ENCODE peak calls at places on chromosomes 7 and 10, in ten cellular contexts. B is NB4; U is CD8-positive, alpha-beta T cell; D is foreskin fibroblast; T is ascending aorta; L is lower lobe of right lung; N is HCT116; C is stomach; E is breast epithelium; Z is Caco-2. O is an unnamed sample.

GRCh38 chr7:123647106-123647730 is 8.4 kb upstream of the LMOD2 start:
- DNase-seq in B (no peak), U (no peak), D (peak), T (no peak), L (no peak), N (no peak), C (no peak), E (no peak), Z (no peak), O (no peak)

GRCh38 chr7:121084748-121085336 is 96.3 kb downstream of the CPED1 start:
- DNase-seq in B (no peak), U (no peak), D (peak), T (no peak), L (no peak), N (no peak), C (no peak), E (no peak), Z (no peak), O (peak)

GRCh38 chr7:57404967-57405421 is 45.0 kb upstream of the ZNF716 start:
- DNase-seq in B (no peak), U (no peak), D (no peak), T (no peak), L (no peak), N (no peak), C (no peak), E (no peak), Z (no peak), O (no peak)

GRCh38 chr7:135811513-135811912 is 62.9 kb upstream of the FAM180A start:
- DNase-seq in B (no peak), U (no peak), D (peak), T (no peak), L (no peak), N (no peak), C (no peak), E (no peak), Z (no peak), O (no peak)

GRCh38 chr10:10797467-10797866 is 220.2 kb upstream of the CELF2 start:
- DNase-seq in B (no peak), U (no peak), D (peak), T (no peak), L (no peak), N (no peak), C (no peak), E (no peak), Z (no peak), O (no peak)

GRCh38 chr10:71788954-71789353 is 15.6 kb upstream of the VSIR start:
- DNase-seq in B (no peak), U (no peak), D (no peak), T (no peak), L (no peak), N (no peak), C (no peak), E (no peak), Z (no peak), O (no peak)

GRCh38 chr7:3606436-3606835 is 305.4 kb downstream of the SDK1 start:
- DNase-seq in B (no peak), U (no peak), D (no peak), T (no peak), L (no peak), N (no peak), C (no peak), E (no peak), Z (no peak), O (no peak)

GRCh38 chr10:32005050-32005449 is 51.2 kb downstream of the KIF5B start:
- DNase-seq in B (peak), U (peak), D (peak), T (no peak), L (no peak), N (peak), C (peak), E (no peak), Z (peak), O (peak)

GRCh38 chr10:71312840-71313789 is 5.9 kb upstream of the SLC29A3 start:
- DNase-seq in B (no peak), U (no peak), D (peak), T (no peak), L (peak), N (no peak), C (no peak), E (peak), Z (no peak), O (peak)

GRCh38 chr7:135930565-135931423 is 46.4 kb downstream of the MTPN start:
- DNase-seq in B (no peak), U (no peak), D (peak), T (no peak), L (no peak), N (no peak), C (no peak), E (no peak), Z (peak), O (peak)

GRCh38 chr7:107277331-107277730 is 108.5 kb downstream of the HBP1 start:
- DNase-seq in B (no peak), U (no peak), D (no peak), T (no peak), L (no peak), N (no peak), C (no peak), E (no peak), Z (no peak), O (no peak)

GRCh38 chr7:7104314-7104698 is 78.0 kb upstream of the C1GALT1 start:
- DNase-seq in B (no peak), U (no peak), D (peak), T (no peak), L (no peak), N (no peak), C (no peak), E (no peak), Z (no peak), O (no peak)

GRCh38 chr10:16904049-16904448 is 86.8 kb upstream of the RSU1 start:
- DNase-seq in B (no peak), U (no peak), D (no peak), T (no peak), L (no peak), N (no peak), C (no peak), E (no peak), Z (no peak), O (no peak)

GRCh38 chr10:124701881-124702656 is 42.1 kb downstream of the FAM53B start:
- DNase-seq in B (no peak), U (no peak), D (no peak), T (no peak), L (no peak), N (no peak), C (no peak), E (no peak), Z (no peak), O (no peak)

GRCh38 chr7:91140286-91140685 is 123.9 kb upstream of the FZD1 start:
- DNase-seq in B (no peak), U (no peak), D (no peak), T (no peak), L (no peak), N (no peak), C (no peak), E (no peak), Z (no peak), O (no peak)

GRCh38 chr7:33868151-33868550 is 37.2 kb upstream of the BMPER start:
- DNase-seq in B (no peak), U (no peak), D (peak), T (no peak), L (no peak), N (no peak), C (no peak), E (no peak), Z (no peak), O (no peak)

GRCh38 chr7:82050134-82050533 is 280.3 kb upstream of the HGF start:
- DNase-seq in B (no peak), U (no peak), D (peak), T (no peak), L (no peak), N (peak), C (no peak), E (no peak), Z (peak), O (peak)

GRCh38 chr7:22319424-22320403 is 37.2 kb downstream of the RAPGEF5 start:
- DNase-seq in B (no peak), U (no peak), D (no peak), T (no peak), L (no peak), N (no peak), C (no peak), E (no peak), Z (no peak), O (no peak)

GRCh38 chr7:105639677-105640493 is 58.6 kb upstream of the EFCAB10 start:
- DNase-seq in B (no peak), U (no peak), D (no peak), T (no peak), L (no peak), N (no peak), C (no peak), E (no peak), Z (no peak), O (no peak)

GRCh38 chr7:147509052-147509480 is 1081.5 kb upstream of the C7orf33 start:
- DNase-seq in B (no peak), U (no peak), D (peak), T (no peak), L (no peak), N (no peak), C (no peak), E (no peak), Z (no peak), O (no peak)

GRCh38 chr10:102702742-102703141 is 11.5 kb downstream of the ARL3 start:
- DNase-seq in B (no peak), U (no peak), D (no peak), T (no peak), L (no peak), N (no peak), C (no peak), E (no peak), Z (no peak), O (no peak)

GRCh38 chr7:143210541-143210940 is 11.3 kb upstream of the TAS2R40 start:
- DNase-seq in B (no peak), U (no peak), D (peak), T (no peak), L (no peak), N (no peak), C (no peak), E (no peak), Z (no peak), O (no peak)

GRCh38 chr7:24665564-24666294 is 91.5 kb downstream of the GSDME start:
- DNase-seq in B (peak), U (peak), D (peak), T (no peak), L (no peak), N (peak), C (no peak), E (no peak), Z (peak), O (peak)

GRCh38 chr7:81233208-81233940 is 314.5 kb upstream of the SEMA3C start:
- DNase-seq in B (no peak), U (no peak), D (no peak), T (no peak), L (no peak), N (no peak), C (no peak), E (no peak), Z (no peak), O (no peak)

GRCh38 chr7:2165610-2166594 is 66.8 kb downstream of the MAD1L1 start:
- DNase-seq in B (peak), U (no peak), D (no peak), T (no peak), L (no peak), N (no peak), C (no peak), E (no peak), Z (no peak), O (no peak)

GRCh38 chr7:157438121-157439025 is 101.6 kb downstream of the DNAJB6 start:
- DNase-seq in B (peak), U (no peak), D (no peak), T (no peak), L (peak), N (no peak), C (no peak), E (no peak), Z (no peak), O (no peak)

GRCh38 chr7:147298611-147299043 is 1182.0 kb downstream of the CNTNAP2 start:
- DNase-seq in B (no peak), U (no peak), D (no peak), T (no peak), L (no peak), N (no peak), C (no peak), E (no peak), Z (no peak), O (no peak)

GRCh38 chr7:30752979-30753378 is 1.0 kb downstream of the INMT start:
- DNase-seq in B (no peak), U (no peak), D (peak), T (no peak), L (peak), N (no peak), C (peak), E (no peak), Z (no peak), O (no peak)

GRCh38 chr10:61503051-61503450 is 49.9 kb upstream of the TMEM26 start:
- DNase-seq in B (no peak), U (no peak), D (peak), T (no peak), L (no peak), N (no peak), C (no peak), E (no peak), Z (no peak), O (no peak)

GRCh38 chr7:70131807-70132565 is 533.7 kb downstream of the AUTS2 start:
- DNase-seq in B (peak), U (no peak), D (no peak), T (no peak), L (no peak), N (no peak), C (no peak), E (no peak), Z (no peak), O (no peak)

DNA sequence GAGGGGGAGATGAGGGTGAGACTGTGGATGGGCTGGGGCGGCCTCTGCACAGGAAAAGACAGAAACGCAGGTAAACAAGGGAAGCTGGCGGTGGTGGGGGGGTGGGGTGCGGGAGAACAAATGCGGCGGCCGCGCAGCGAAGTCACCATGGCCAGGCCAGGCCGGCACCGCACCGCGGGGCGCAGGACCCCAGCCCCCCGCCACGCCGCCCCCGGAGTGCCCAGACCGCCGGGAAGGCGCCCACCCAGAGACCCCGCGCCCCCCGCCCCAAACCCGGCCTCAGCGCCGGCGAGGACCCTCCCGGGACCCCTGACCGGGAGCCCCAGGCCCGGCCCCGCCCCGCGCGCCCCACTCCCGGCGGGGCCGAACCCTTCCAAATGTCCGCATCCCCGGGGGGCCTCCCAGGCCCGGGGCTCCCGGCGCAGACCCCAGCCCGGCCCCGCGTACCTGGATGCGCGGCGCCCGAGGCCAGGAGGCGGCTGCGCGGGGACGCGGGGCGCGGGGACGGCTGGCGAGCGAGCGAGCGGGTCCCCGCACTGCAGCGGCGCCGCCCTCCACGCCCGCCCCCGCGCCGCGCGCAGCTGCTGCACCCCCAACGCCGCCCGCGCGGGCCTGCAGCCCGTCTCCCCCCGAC is 14.4 kb upstream of the DNAAF5 start:
- DNase-seq in B (no peak), U (no peak), D (peak), T (no peak), L (peak), N (no peak), C (no peak), E (peak), Z (no peak), O (no peak)
- H3K4me3 ChIP-seq in B (no peak), U (peak), D (peak), T (peak), L (peak), N (no peak), C (peak), E (peak), Z (no peak), O (peak)

DNA sequence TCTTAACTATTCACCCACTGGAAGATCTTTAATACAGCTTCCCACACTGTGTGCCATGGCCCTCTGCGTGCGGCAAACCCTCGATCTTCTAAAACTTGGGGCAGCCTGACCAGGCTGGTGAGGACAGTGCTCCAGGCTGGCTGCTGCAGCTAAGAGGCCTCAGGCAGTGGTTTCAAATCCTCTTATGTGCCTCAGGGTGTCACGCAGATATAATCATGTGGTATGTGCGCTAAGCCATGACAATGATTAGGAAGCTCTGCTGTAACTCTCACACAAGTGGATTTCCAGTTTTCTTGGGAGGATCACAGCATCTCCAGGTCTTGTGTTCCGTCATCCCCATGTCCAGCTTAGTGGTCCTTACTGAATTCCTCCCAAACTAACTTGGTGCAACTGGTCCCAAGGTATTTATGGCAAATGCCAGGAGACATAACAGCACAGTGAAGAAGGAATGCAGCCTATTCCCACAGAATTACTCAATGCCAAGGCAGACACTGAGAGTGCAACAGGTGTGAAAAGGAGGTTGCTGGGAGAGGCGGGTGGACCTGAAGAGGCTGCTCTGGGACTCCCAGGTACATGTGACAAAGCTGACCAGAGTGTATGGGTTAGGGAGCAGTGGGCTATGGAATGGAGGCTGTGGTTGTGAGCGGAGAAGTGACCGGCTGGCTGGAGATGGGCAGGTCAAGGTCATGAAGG is 2.3 kb downstream of the HPS1 start:
- DNase-seq in B (no peak), U (no peak), D (no peak), T (no peak), L (no peak), N (no peak), C (no peak), E (no peak), Z (no peak), O (no peak)
- TF ChIP-seq CTCF in B (no peak), U (no peak), D (no peak), T (no peak), L (no peak), N (no peak), C (no peak), E (no peak), Z (no peak), O (no peak)

GRCh38 chr7:1024331-1024761 is 20.0 kb upstream of the GPR146 start:
- DNase-seq in B (peak), U (no peak), D (no peak), T (no peak), L (no peak), N (no peak), C (no peak), E (no peak), Z (no peak), O (no peak)

GRCh38 chr7:1021366-1021765 is 23.0 kb upstream of the GPR146 start:
- DNase-seq in B (no peak), U (no peak), D (no peak), T (no peak), L (no peak), N (no peak), C (no peak), E (no peak), Z (no peak), O (no peak)

GRCh38 chr7:1022356-1022755 is 22.0 kb upstream of the GPR146 start:
- DNase-seq in B (no peak), U (no peak), D (no peak), T (no peak), L (no peak), N (no peak), C (no peak), E (no peak), Z (no peak), O (no peak)

GRCh38 chr7:1021931-1022330 is 22.4 kb upstream of the GPR146 start:
- DNase-seq in B (no peak), U (no peak), D (no peak), T (no peak), L (no peak), N (no peak), C (no peak), E (no peak), Z (no peak), O (no peak)

DNA sequence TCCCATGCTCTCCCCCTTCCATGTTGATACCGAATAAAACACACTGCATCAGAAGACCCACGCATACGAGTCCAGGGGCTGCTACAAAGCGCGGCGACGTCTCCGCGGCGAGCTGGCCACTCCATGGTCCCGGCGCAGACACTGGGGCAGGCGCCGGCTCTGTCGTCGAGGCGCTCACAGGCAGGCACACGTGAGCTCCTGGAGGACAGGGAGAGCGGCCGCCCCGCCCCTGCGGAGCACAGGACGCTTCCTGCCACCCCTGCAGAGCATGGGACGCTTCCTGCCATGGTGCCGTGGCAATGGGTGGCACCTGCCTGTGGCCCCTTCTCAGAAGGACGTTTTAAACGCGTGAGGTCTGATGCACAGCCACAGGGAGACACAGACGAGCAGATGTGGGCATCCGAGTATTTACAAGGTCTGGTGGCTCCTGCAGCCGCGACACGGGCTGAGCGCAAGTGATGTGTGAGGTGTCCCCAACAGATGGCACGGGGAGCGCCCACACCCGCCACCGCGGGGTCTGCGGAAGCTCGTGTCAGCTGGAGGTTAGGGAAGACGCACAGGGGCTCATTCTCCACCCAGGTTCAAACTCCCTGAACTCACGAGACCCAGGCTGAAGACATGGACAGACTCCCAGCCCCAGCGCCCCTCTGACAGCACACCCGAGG is 21.4 kb upstream of the GPR146 start:
- DNase-seq in B (no peak), U (no peak), D (no peak), T (no peak), L (no peak), N (no peak), C (no peak), E (no peak), Z (no peak), O (no peak)
- H3K4me3 ChIP-seq in B (no peak), U (no peak), D (no peak), T (no peak), L (no peak), N (no peak), C (no peak), E (no peak), Z (no peak), O (no peak)

GRCh38 chr10:34222359-34222758 is 592.7 kb downstream of the PARD3 start:
- DNase-seq in B (no peak), U (no peak), D (no peak), T (no peak), L (no peak), N (no peak), C (no peak), E (no peak), Z (no peak), O (no peak)
- TF ChIP-seq CTCF in B (no peak), U (no peak), D (no peak), T (no peak), L (no peak), N (no peak), C (no peak), E (no peak), Z (peak), O (no peak)

DNA sequence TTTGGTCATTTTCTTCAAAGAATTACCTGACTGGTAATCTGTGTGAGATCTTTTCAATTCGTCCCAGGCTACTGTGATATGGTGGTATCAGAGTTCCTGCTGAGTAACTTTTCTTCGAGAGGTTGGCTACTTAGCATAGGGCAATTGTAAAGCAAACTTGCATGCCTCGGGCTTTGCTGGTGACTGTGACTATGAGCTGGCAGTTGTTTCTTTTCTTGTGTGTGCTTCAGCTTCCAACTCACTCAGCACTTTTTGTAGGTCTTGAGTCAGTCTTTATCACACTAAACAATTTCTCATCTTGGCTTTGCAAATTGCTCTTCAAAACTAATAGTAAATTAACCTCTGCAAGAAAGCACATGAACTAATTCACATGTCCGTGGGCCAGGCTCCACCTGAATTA is 44.3 kb downstream of the PRR15 start:
- DNase-seq in B (no peak), U (no peak), D (peak), T (no peak), L (no peak), N (no peak), C (peak), E (no peak), Z (no peak), O (no peak)
- H3K4me3 ChIP-seq in B (no peak), U (no peak), D (no peak), T (no peak), L (no peak), N (no peak), C (no peak), E (no peak), Z (no peak), O (no peak)

GRCh38 chr10:79316671-79317431 is 30.4 kb upstream of the PPIF start:
- DNase-seq in B (peak), U (no peak), D (peak), T (no peak), L (peak), N (no peak), C (no peak), E (no peak), Z (no peak), O (no peak)
- TF ChIP-seq CTCF in B (peak), U (no peak), D (no peak), T (no peak), L (no peak), N (no peak), C (no peak), E (no peak), Z (no peak), O (no peak)

GRCh38 chr10:92238062-92238585 is 52.8 kb downstream of the CPEB3 start:
- DNase-seq in B (no peak), U (no peak), D (no peak), T (no peak), L (no peak), N (no peak), C (no peak), E (no peak), Z (no peak), O (no peak)
- H3K4me3 ChIP-seq in B (no peak), U (no peak), D (peak), T (peak), L (peak), N (no peak), C (peak), E (peak), Z (no peak), O (no peak)